ENCODE peak calls at places on chromosomes 16 and 17, in nine cellular contexts. M is WTC11; D is body of pancreas; F is heart left ventricle; B is stomach; L is IMR-90; N is bronchial epithelial cell; S is HFFc6; C is CD4-positive, alpha-beta T cell. Z is an unnamed sample.

GRCh38 chr16:88363239-88363891 is 19.4 kb upstream of the ZNF469 start:
- DNase-seq in S (no peak), L (no peak), B (no peak), N (no peak), D (no peak), M (no peak), C (no peak), F (no peak), Z (peak)

GRCh38 chr16:27242868-27243590 is 25.5 kb downstream of the NSMCE1 start:
- DNase-seq in M (no peak), B (no peak), C (no peak), S (peak), L (peak), D (peak), F (peak), N (no peak), Z (peak)

GRCh38 chr16:61105544-61105943 is 930.7 kb downstream of the CDH8 start:
- DNase-seq in S (no peak), B (no peak), D (no peak), L (no peak), N (no peak), M (no peak), C (no peak), F (no peak), Z (no peak)

GRCh38 chr17:61144137-61144536 is 255.5 kb upstream of the TBX2 start:
- DNase-seq in F (no peak), D (no peak), N (no peak), C (no peak), M (no peak), S (no peak), L (no peak), B (no peak), Z (no peak)

GRCh38 chr16:503150-504071 is 24.1 kb upstream of the CAPN15 start:
- DNase-seq in N (no peak), L (no peak), M (no peak), S (no peak), C (no peak), D (no peak), F (no peak), B (no peak), Z (no peak)

GRCh38 chr17:37752482-37752881 is 7.6 kb upstream of the HNF1B start:
- DNase-seq in F (no peak), C (no peak), N (peak), L (peak), D (no peak), B (no peak), S (peak), M (no peak), Z (no peak)

GRCh38 chr16:86088816-86089215 is 189.9 kb downstream of the IRF8 start:
- DNase-seq in L (no peak), S (no peak), C (no peak), D (no peak), F (no peak), M (no peak), B (no peak), N (no peak), Z (no peak)

GRCh38 chr17:49815761-49816281 is 27.3 kb downstream of the KAT7 start:
- DNase-seq in F (no peak), L (no peak), D (no peak), M (peak), N (peak), C (no peak), S (no peak), B (no peak), Z (no peak)

GRCh38 chr16:11302977-11303376 is 21.8 kb upstream of the PRM1 start:
- DNase-seq in C (no peak), D (no peak), F (peak), N (peak), L (no peak), B (peak), M (no peak), S (no peak), Z (no peak)

GRCh38 chr16:82044585-82044911 is 9.5 kb downstream of the HSD17B2 start:
- DNase-seq in S (no peak), L (no peak), M (no peak), D (no peak), F (no peak), C (no peak), B (no peak), N (no peak), Z (no peak)

GRCh38 chr17:83018658-83019193 is 60.7 kb upstream of the METRNL start:
- DNase-seq in L (no peak), S (no peak), D (no peak), F (no peak), N (no peak), B (no peak), C (no peak), M (no peak), Z (no peak)

GRCh38 chr17:60229189-60229802 is 79.5 kb downstream of the CA4 start:
- DNase-seq in N (no peak), F (no peak), B (no peak), C (no peak), L (peak), S (peak), M (no peak), D (no peak), Z (no peak)

GRCh38 chr16:12159028-12159427 is 182.5 kb downstream of the SNX29 start:
- DNase-seq in N (no peak), B (no peak), L (no peak), S (no peak), M (no peak), F (no peak), C (no peak), D (no peak), Z (no peak)

DNA sequence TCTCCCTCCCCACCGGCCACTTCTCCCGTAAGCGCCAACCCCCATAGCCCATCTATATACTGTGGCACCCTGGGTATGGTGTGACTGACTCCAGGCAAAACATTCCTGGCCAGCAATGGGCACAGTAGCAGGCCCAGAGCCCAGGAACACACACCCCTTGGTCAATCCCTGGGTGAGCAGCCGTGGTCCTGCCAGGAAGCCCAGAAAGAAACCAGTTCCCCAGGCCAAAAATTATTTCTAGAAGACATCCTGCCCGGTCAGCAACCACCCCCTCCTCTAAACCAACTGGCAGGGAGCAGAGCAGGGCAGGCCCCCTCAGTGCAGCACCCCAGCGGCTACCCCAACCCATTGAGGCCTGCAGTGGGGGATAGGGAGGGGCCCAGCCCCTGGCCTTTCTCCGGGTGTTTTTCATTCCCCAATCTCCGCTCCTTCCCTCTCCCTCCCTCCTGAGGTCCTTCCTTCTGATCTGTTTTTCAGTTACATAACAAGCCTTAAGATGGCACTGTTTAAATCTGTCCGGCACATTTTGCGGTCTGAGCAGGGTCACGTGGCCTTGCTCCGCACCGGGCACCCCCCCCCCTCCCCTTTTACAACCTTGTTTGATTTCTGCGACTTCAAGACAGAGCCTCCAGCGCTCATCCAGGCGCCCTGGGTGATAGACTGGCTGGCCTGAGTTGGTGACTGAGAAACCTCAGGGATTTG is 2.0 kb downstream of the NPTX1 start:
- DNase-seq in F (no peak), N (no peak), L (peak), C (no peak), M (no peak), B (no peak), D (no peak), S (peak), Z (no peak)
- TF ChIP-seq CTCF in F (no peak), N (peak), L (peak), C (peak), M (no peak), B (no peak), D (no peak), S (peak), Z (no peak)

GRCh38 chr17:8609910-8610309 is 20.6 kb downstream of the MYH10 start:
- DNase-seq in D (no peak), F (no peak), M (no peak), S (no peak), L (no peak), N (no peak), B (no peak), C (no peak), Z (no peak)
- TF ChIP-seq CTCF in D (no peak), F (no peak), M (no peak), S (no peak), L (no peak), N (no peak), B (no peak), C (no peak), Z (no peak)

DNA sequence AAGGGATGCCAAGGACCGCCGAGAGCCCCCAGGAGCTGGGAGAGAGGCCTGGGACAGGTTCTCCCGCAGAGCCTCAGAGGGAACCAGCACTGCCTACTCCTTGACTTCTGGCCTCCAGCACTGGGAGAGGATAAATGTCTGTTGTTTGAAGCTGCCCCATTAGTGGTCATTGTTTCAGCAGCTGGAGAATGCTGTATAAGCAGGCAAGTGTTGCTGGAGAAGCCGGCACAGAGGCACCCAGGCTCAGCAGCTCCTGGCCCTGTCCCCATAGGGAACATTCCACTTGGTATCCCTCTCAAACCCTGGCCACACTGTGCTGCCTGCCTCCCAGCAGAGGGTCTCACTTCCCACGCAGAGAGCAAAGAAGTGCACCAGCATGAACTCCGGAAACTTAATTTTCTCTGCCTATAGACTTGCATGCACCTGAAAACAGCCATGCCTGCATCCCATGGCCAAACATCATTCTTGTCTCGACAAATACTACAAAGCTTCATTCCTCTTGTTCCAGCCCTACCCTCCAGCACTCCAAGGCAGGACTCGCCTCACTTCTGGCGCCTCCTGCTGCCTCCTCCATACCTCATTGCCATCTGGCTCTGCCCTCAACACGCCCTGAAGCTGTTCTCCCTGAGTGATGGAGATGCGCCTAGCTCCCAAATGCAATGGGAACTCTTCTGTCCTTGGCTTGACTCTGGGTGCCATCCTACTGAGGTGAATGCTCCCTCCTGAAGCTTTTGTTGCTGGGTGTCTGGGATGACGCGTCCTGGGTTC is 88.1 kb downstream of the DNAH17 start:
- DNase-seq in B (no peak), D (no peak), L (no peak), M (no peak), N (no peak), S (no peak), F (no peak), C (no peak), Z (no peak)
- TF ChIP-seq CTCF in B (no peak), D (no peak), L (no peak), M (no peak), N (no peak), S (no peak), F (no peak), C (no peak), Z (no peak)

GRCh38 chr17:73262676-73263642 is 1.3 kb upstream of the CPSF4L start:
- DNase-seq in N (no peak), M (no peak), F (no peak), B (no peak), D (peak), L (no peak), C (no peak), S (no peak), Z (no peak)
- TF ChIP-seq CTCF in N (no peak), M (no peak), F (no peak), B (no peak), D (no peak), L (no peak), C (no peak), S (no peak), Z (no peak)

DNA sequence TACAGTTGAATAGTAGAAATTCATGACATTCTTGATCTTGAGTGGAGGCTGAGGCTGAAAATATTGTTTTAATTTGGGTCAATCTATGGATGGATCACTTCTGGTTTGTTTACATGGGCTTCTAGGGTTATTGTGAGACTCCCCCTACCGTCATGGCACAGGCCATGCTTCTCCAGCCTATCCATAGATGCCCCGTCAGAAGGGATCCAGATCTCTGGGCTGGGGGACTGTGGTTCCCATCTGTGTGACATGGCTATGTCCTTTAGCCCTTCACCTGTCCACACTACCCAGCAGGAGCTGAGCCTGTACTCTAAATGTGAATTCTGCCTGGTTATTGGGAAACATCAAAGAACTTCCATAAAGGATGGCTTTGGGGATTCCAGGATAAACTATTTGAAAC is 160.4 kb downstream of the ABCC12 start:
- DNase-seq in N (no peak), M (peak), D (no peak), S (no peak), C (no peak), B (no peak), F (no peak), L (no peak), Z (no peak)
- TF ChIP-seq CTCF in N (peak), M (no peak), D (no peak), S (peak), C (no peak), B (no peak), F (no peak), L (no peak), Z (no peak)

DNA sequence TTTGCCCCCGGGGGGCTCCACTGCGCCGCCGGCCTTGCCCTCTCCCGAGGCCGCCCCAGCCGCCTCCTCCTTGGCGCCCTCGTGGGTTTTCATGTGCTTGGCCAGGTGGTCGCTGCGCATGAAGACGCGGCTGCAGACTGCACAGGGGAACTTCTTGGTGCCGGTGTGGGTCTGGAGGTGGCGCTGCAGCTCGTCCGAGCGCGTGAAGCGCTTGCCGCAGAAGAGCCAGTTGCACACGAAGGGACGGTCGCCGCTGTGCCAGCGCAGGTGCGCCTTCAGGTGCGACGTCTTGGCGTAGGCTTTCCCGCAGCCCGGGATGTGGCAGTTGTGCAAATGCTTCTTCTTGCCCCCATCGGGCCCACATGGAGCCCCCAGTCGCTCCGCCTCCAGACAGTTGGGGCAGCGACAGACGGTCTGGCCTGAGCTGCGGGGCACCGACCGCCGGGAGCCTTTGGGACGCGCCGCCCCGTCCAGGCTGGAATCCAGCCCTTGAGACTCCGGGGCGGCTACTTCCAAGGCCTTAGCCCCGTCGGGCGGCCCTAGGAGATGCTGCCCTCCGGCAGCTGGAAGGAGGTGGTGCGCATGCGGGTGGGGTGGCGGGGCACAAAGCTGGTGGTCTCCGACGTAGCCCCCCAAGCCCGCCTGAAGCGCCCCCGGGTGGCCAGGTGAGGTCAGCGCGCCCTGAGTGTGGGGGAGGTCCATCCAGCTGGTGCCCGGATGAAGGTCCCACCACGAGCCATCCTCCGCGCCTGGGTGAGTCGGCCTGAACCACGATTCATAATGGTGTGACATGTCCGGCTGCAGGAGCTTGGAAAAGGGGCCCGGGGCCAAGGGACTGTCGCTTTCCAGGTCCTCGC is 3.4 kb downstream of the SP6 start:
- DNase-seq in M (peak), S (no peak), C (no peak), D (no peak), F (no peak), L (no peak), B (no peak), N (no peak), Z (no peak)
- TF ChIP-seq CTCF in M (peak), S (peak), C (peak), D (peak), F (peak), L (peak), B (no peak), N (peak), Z (peak)

GRCh38 chr17:45231481-45232116 is 9.9 kb downstream of the FMNL1 start:
- DNase-seq in N (no peak), S (no peak), M (peak), B (peak), C (peak), L (no peak), F (peak), D (no peak), Z (no peak)
- TF ChIP-seq CTCF in N (peak), S (peak), M (peak), B (no peak), C (peak), L (peak), F (no peak), D (no peak), Z (peak)

GRCh38 chr17:1697681-1698080 is 12.5 kb downstream of the TLCD2 start:
- DNase-seq in N (no peak), F (no peak), L (no peak), S (no peak), D (no peak), M (no peak), B (no peak), C (no peak), Z (no peak)
- TF ChIP-seq CTCF in N (no peak), F (no peak), L (no peak), S (no peak), D (no peak), M (no peak), B (no peak), C (no peak), Z (no peak)

GRCh38 chr17:13306310-13306962 is 288.6 kb upstream of the ELAC2 start:
- DNase-seq in N (peak), F (no peak), B (no peak), D (peak), C (no peak), L (peak), S (peak), M (peak), Z (no peak)
- TF ChIP-seq CTCF in N (no peak), F (peak), B (no peak), D (peak), C (no peak), L (peak), S (peak), M (peak), Z (no peak)

Z was measured in CD14-positive monocyte.